ENCODE peak calls at places on chromosomes 16 and 17, in five cellular contexts. M, Z, P, F and R are unnamed samples.

GRCh38 chr17:27206447-27206846 is 87.5 kb upstream of the WSB1 start:
- DNase-seq in M (no peak), Z (no peak), P (no peak), F (no peak), R (peak)

GRCh38 chr17:4949321-4950074 is 1.2 kb upstream of the PFN1 start:
- DNase-seq in M (peak), Z (peak), P (peak), F (peak), R (peak)

GRCh38 chr16:89564476-89565255 is 4.2 kb downstream of the RPL13 start:
- DNase-seq in M (no peak), Z (no peak), P (peak), F (no peak), R (peak)

GRCh38 chr16:72203401-72203800 is 31.4 kb upstream of the PMFBP1 start:
- DNase-seq in M (peak), Z (peak), P (no peak), F (peak), R (peak)

GRCh38 chr16:49542391-49542891 is 168.8 kb downstream of the C16orf78 start:
- DNase-seq in M (no peak), Z (no peak), P (no peak), F (no peak), R (no peak)

GRCh38 chr16:78829280-78829679 is 729.8 kb downstream of the WWOX start:
- DNase-seq in M (no peak), Z (no peak), P (no peak), F (no peak), R (no peak)

GRCh38 chr17:75639771-75640555 is 6.7 kb downstream of the SMIM5 start:
- DNase-seq in M (no peak), Z (no peak), P (no peak), F (no peak), R (peak)

GRCh38 chr16:88102597-88102996 is 151.4 kb downstream of the BANP start:
- DNase-seq in M (no peak), Z (no peak), P (no peak), F (no peak), R (no peak)

GRCh38 chr17:80476877-80477646 is 655 bp upstream of the NPTX1 start:
- DNase-seq in M (no peak), Z (no peak), P (peak), F (no peak), R (no peak)

GRCh38 chr17:77210331-77210730 is 69.6 kb downstream of the SEC14L1 start:
- DNase-seq in M (no peak), Z (no peak), P (no peak), F (peak), R (peak)

GRCh38 chr17:3979276-3979583 is 15.0 kb upstream of the ATP2A3 start:
- DNase-seq in M (no peak), Z (no peak), P (no peak), F (no peak), R (no peak)

GRCh38 chr16:57239089-57239488 is 6.0 kb upstream of the ARL2BP start:
- DNase-seq in M (no peak), Z (no peak), P (no peak), F (no peak), R (no peak)

GRCh38 chr17:35889818-35890773 is 9.9 kb upstream of the CCL5 start:
- DNase-seq in M (no peak), Z (peak), P (peak), F (no peak), R (peak)

GRCh38 chr17:62703269-62703775 is 75.9 kb downstream of the MRC2 start:
- DNase-seq in M (no peak), Z (peak), P (no peak), F (peak), R (peak)

GRCh38 chr17:2375406-2375805 is 25.5 kb downstream of the MNT start:
- DNase-seq in M (no peak), Z (no peak), P (no peak), F (no peak), R (no peak)
- TF ChIP-seq CTCF in M (no peak), Z (no peak), P (no peak), F (no peak), R (no peak)

DNA sequence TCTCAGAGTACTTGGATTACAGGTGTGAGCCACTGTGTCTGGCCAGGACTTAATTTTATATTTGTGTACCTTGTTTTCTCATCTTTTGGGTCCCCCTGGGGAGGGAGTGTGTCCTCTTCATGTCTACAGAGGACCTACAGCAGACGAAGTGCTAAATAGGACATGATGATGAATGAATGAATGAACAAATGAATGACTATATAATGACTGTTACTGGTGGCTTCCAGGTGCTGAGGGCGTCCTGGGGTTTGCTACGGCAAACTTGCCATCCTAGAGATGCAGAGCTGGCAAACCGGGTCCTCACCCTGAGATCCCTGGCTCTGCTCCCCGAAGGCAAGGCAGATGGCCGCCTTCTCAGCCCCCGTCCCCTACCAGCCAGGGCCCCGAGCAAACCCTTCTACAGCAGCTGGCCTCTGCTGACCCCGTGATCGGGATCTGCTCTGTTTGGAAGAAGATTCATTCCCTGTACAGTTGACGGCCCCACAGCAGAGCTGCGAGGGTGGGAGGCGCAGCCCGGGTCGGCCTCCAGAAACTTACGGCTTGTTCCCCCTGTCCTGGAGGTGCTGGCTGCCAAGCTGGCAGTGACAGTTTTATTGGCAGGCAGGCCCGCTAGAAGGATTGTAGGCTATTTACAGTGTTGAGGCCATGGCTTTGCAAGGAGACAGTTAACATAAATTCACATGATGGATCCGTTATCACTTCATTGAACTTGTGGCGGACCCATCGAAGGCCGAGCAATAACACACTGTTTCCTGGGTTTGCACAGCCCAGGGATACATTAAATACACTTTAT is 197.7 kb upstream of the GSE1 start:
- DNase-seq in M (peak), Z (no peak), P (no peak), F (no peak), R (no peak)
- H3K4me3 ChIP-seq in M (no peak), Z (no peak), P (no peak), F (no peak), R (no peak)

GRCh38 chr16:11360581-11360980 is 15.3 kb downstream of the RMI2 start:
- DNase-seq in M (no peak), Z (peak), P (no peak), F (no peak), R (no peak)
- TF ChIP-seq CTCF in M (no peak), Z (no peak), P (no peak), F (no peak), R (no peak)

DNA sequence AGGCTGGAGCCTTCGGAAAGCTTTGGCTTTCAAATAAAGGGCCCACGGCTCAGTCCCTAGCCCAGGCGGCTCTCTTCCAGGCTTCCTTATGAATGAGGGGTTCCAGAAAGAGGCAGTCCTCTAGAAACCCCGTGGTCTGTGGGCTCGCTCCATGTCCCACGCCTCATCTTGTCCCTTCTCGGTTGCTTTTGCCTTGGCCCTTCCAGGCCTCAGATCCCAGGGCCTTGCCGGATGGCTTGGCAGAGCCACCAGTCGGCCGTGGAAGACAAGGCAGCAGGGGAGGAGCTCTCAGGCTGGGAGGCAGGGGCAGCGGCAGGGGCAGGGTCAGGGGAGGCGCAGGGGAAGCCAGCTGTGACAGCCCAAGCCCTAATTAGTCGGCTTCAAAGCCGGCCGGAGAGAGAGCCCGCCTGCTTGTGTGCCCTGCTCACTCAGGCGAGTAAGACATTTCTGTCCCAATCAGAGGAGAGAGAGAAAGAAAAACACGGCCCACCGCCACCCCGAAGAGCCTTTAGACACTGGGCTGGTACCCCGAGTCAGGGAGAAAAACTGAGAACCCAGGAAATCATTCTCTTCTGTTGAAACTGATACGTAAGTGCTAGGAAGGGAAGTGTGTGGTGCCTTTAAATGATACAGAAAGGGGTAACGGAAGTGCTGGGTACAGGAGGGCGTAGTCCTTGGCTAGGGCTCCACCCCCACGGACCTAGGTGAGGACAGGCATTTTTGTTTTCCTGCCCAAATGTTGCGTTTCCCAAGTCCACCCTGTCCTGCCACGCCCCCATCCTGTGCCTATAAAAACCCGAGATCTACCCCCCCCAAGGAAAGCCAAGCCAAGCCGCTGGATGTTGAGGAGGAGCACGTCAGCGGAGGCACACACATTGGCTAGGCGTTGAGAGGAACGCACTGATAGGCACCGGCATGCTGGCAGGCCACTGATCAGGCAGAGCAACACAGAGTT is 27.8 kb upstream of the MEIOC start:
- DNase-seq in M (no peak), Z (no peak), P (peak), F (no peak), R (no peak)
- H3K4me3 ChIP-seq in M (no peak), Z (no peak), P (peak), F (no peak), R (no peak)

GRCh38 chr16:64841482-64841881 is 280.4 kb downstream of the CDH11 start:
- DNase-seq in M (no peak), Z (no peak), P (no peak), F (no peak), R (no peak)
- TF ChIP-seq CTCF in M (no peak), Z (no peak), P (no peak), F (no peak), R (no peak)

GRCh38 chr16:81734632-81735434 is 44.3 kb upstream of the PLCG2 start:
- DNase-seq in M (no peak), Z (no peak), P (no peak), F (no peak), R (peak)

GRCh38 chr16:81737885-81738536 is 41.1 kb upstream of the PLCG2 start:
- DNase-seq in M (peak), Z (peak), P (peak), F (peak), R (peak)

GRCh38 chr16:81740163-81740562 is 38.9 kb upstream of the PLCG2 start:
- DNase-seq in M (no peak), Z (no peak), P (no peak), F (no peak), R (no peak)

GRCh38 chr16:81739503-81739902 is 39.6 kb upstream of the PLCG2 start:
- DNase-seq in M (no peak), Z (no peak), P (no peak), F (no peak), R (no peak)

DNA sequence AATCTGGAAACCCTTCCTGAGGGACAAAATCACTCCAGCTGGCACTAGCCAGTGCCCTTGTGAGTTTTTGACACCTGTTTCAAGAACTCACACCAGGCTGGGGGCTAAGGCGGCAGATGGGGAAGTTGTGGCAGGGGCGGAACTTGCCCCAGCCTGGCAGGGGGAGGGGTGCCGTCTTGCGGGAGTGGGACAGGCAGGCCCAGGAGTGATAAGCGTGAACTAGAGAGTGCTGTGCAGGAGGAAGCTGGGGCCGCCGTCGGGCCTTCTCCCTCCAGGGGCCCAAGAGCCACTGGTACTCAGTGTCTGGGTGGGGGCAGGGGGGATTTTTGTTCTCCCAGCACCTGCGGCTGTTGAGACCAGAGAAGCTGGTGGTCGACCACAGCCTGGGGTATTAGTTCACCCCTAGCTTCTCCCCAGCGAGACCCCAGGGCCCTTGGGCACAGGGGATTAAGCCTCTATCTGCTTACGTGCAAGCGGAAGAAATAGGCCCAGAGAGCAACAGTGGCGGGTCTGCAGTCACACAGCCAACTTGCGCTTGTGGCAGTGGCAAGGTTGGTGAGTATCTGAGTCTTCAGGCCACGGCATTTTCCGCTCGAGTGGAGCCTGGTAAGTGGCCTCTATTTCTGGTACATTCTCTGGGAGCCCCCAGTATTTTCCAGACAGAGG is 40.1 kb upstream of the PLCG2 start:
- DNase-seq in M (peak), Z (no peak), P (no peak), F (peak), R (no peak)
- H3K4me3 ChIP-seq in M (no peak), Z (no peak), P (no peak), F (no peak), R (no peak)

GRCh38 chr17:63835167-63835720 is 7.2 kb downstream of the SMARCD2 start:
- DNase-seq in M (no peak), Z (no peak), P (no peak), F (peak), R (no peak)

GRCh38 chr17:63833741-63834373 is 6.4 kb upstream of the FTSJ3 start:
- DNase-seq in M (no peak), Z (no peak), P (no peak), F (no peak), R (no peak)

GRCh38 chr17:63832455-63832854 is 5.0 kb upstream of the FTSJ3 start:
- DNase-seq in M (no peak), Z (no peak), P (no peak), F (no peak), R (no peak)

GRCh38 chr17:63833026-63833740 is 5.7 kb upstream of the FTSJ3 start:
- DNase-seq in M (no peak), Z (no peak), P (no peak), F (no peak), R (no peak)

GRCh38 chr17:63834431-63835166 is 7.1 kb upstream of the FTSJ3 start:
- DNase-seq in M (no peak), Z (peak), P (peak), F (peak), R (peak)
- TF ChIP-seq CTCF in M (no peak), Z (peak), P (peak), F (peak), R (peak)